ENCODE peak calls at places on chromosome 11, in four cellular contexts. V, O, A and U are unnamed samples.

GRCh38 chr11:71507102-71507501 is 20.0 kb upstream of the KRTAP5-7 start:
- DNase-seq in A (no peak), V (no peak), O (no peak), U (no peak)

GRCh38 chr11:12389676-12390075 is 12.3 kb downstream of the PARVA start:
- DNase-seq in O (no peak), V (no peak), A (no peak), U (no peak)

GRCh38 chr11:131064373-131064991 is 148.2 kb upstream of the SNX19 start:
- DNase-seq in O (peak; percentile 50), A (no peak), V (peak; percentile 56), U (peak; percentile 47)

GRCh38 chr11:115290479-115291390 is 213.5 kb downstream of the CADM1 start:
- DNase-seq in V (no peak), A (no peak), O (no peak), U (no peak)

GRCh38 chr11:123357990-123358827 is 71.9 kb upstream of the GRAMD1B start:
- DNase-seq in O (no peak), V (peak; percentile 52), A (peak; percentile 3), U (no peak)

GRCh38 chr11:60782393-60783140 is 2.6 kb upstream of the MS4A10 start:
- DNase-seq in A (no peak), V (no peak), O (no peak), U (no peak)

GRCh38 chr11:59668188-59668949 is 468 bp downstream of the PATL1 start:
- DNase-seq in O (peak; percentile 45), V (peak; percentile 57), A (peak; percentile 62), U (peak; percentile 46)

GRCh38 chr11:42524534-42525227 is 787.1 kb upstream of the API5 start:
- DNase-seq in V (no peak), A (no peak), O (peak; percentile 50), U (peak; percentile 57)